ENCODE peak calls at places on chromosome 11, in six cellular contexts. U is CD8-positive, alpha-beta T cell; Z is CD8-positive, alpha-beta memory T cell; S is endothelial cell of umbilical vein; K is neural progenitor cell; M is uterus. J is an unnamed sample.

GRCh38 chr11:68569357-68569756 is 108.8 kb downstream of the PPP6R3 start:
- DNase-seq in Z (no peak), S (no peak), K (no peak), U (no peak), M (no peak), J (no peak)

GRCh38 chr11:10407055-10407454 is 48.0 kb upstream of the AMPD3 start:
- DNase-seq in K (no peak), Z (no peak), M (no peak), U (no peak), S (peak; percentile 49), J (no peak)

GRCh38 chr11:1568451-1568911 is 3.6 kb downstream of the DUSP8 start:
- DNase-seq in M (no peak), K (peak; percentile 88), S (no peak), U (peak; percentile 66), Z (peak; percentile 34), J (peak; percentile 34)

GRCh38 chr11:38971141-38971540 is 2373.1 kb upstream of the RAG2 start:
- DNase-seq in Z (no peak), U (no peak), K (no peak), S (no peak), M (no peak), J (no peak)

GRCh38 chr11:8049084-8049483 is 31.9 kb upstream of the TUB start:
- DNase-seq in U (no peak), M (no peak), Z (no peak), S (no peak), K (no peak), J (no peak)

GRCh38 chr11:45926001-45926401 is 3.5 kb downstream of the LARGE2 start:
- DNase-seq in Z (no peak), S (no peak), U (no peak), M (peak; percentile 13), K (no peak), J (no peak)

GRCh38 chr11:129282634-129283033 is 90.5 kb upstream of the ARHGAP32 start:
- DNase-seq in U (no peak), K (no peak), Z (no peak), S (no peak), M (no peak), J (no peak)

GRCh38 chr11:7536102-7536501 is 22.3 kb downstream of the PPFIBP2 start:
- DNase-seq in Z (no peak), S (no peak), M (no peak), U (no peak), K (peak; percentile 50), J (no peak)

GRCh38 chr11:123381149-123381548 is 48.9 kb upstream of the GRAMD1B start:
- DNase-seq in Z (no peak), S (no peak), K (no peak), U (no peak), M (no peak), J (no peak)

GRCh38 chr11:61160487-61161189 is 588 bp downstream of the VPS37C start:
- DNase-seq in M (no peak), K (no peak), Z (peak; percentile 17), S (peak; percentile 72), U (no peak), J (no peak)

GRCh38 chr11:25423436-25424184 is 908.3 kb upstream of the ANO3 start:
- DNase-seq in K (no peak), M (peak; percentile 13), U (no peak), Z (no peak), S (no peak), J (no peak)

GRCh38 chr11:16999116-16999515 is 15.1 kb downstream of the PLEKHA7 start:
- DNase-seq in K (no peak), Z (no peak), S (no peak), M (no peak), U (no peak), J (no peak)

GRCh38 chr11:218815-219593 is 11.5 kb downstream of the RIC8A start:
- DNase-seq in M (no peak), S (no peak), K (no peak), Z (no peak), U (no peak), J (no peak)
- H3K36me3 ChIP-seq in M (no peaks in the 10 kb centered on the region), S (peaks cover 11% of the 10 kb centered on the region), K (no peaks in the 10 kb centered on the region), Z (peaks cover 10% of the 10 kb centered on the region), U (peaks cover 20% of the 10 kb centered on the region), J (peaks cover 17% of the 10 kb centered on the region)

GRCh38 chr11:47502767-47503166 is 50.2 kb downstream of the CELF1 start:
- DNase-seq in S (no peak), M (no peak), U (no peak), K (no peak), Z (no peak), J (no peak)
- H3K4me1 ChIP-seq in S (peaks cover 3% of the 10 kb centered on the region), M (no peaks in the 10 kb centered on the region), U (peaks cover 11% of the 10 kb centered on the region), K (peaks cover 30% of the 10 kb centered on the region), Z (peaks cover 27% of the 10 kb centered on the region), J (peaks cover 7% of the 10 kb centered on the region)

GRCh38 chr11:121465709-121466062 is 12.9 kb upstream of the SORL1-AS1 start:
- DNase-seq in S (no peak), U (no peak), Z (no peak), K (no peak), M (no peak), J (no peak)

GRCh38 chr11:121469910-121470309 is 17.1 kb upstream of the SORL1-AS1 start:
- DNase-seq in Z (no peak), U (no peak), K (no peak), M (no peak), S (no peak), J (no peak)

GRCh38 chr11:121471167-121471566 is 18.4 kb upstream of the SORL1-AS1 start:
- DNase-seq in U (no peak), M (no peak), Z (no peak), K (no peak), S (no peak), J (no peak)

GRCh38 chr11:121466063-121466794 is 13.5 kb upstream of the SORL1-AS1 start:
- DNase-seq in Z (peak; percentile 26), K (peak; percentile 56), S (no peak), U (peak; percentile 40), M (peak; percentile 95), J (no peak)

DNA sequence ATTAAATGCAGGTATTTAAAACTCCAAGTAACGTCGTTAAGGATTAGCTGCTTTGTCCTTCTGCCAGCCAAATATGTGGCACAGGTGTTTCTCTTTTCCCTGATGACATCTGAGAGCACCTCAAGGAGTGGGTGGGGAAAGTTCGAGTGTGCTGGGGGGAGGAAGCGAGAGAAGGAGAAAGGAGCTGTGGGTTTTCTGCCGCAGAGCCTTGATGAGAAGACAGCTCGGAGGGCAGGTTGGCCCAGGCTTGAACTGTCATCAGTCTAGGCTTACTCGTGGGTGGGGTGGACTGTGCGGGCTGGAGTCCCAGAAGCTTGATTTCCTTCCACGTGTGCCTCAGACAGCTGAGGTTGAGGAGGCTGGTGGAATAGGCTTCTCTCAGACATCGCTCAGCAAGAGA is 15.2 kb upstream of the SORL1-AS1 start:
- DNase-seq in Z (peak; percentile 82), M (peak; percentile 25), S (no peak), K (no peak), U (peak; percentile 78), J (peak; percentile 73)
- H3K27ac ChIP-seq in Z (no peak overlapping the region), M (peak overlapping the region; percentile 78), S (no peak overlapping the region), K (no peak overlapping the region), U (peak overlapping the region; percentile 28), J (peak overlapping the region; percentile 82)

DNA sequence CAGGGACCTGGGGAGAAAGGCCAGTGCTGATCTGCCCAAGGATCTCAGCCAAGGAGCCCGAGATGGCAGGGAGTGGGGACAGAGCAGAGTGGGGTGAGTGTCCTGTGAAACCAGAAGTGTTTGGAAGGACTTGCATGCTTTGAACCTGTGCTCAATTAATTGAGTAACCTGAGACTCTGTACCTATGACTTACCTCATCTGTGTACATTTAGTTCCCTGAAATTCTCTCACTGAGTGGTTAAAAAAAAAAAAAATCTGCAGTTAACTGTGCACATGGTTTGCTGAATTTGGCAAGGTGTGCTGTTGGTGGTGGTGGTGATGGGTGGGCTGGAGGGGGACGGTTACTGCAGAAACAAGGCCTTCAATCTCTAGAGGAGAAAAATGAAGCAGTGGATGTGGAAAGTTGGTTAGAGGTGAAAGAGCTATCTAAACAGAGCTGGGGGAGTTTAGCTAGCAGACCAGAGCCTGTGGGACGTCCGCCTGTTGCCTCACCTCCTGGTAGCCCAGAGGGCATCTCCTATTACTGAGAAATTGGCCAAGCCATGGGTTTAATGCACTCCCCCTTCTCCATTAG is 8.3 kb upstream of the SORL1-AS1 start:
- DNase-seq in U (no peak), S (no peak), Z (no peak), M (no peak), K (no peak), J (no peak)
- H3K36me3 ChIP-seq in U (no peaks in the 10 kb centered on the region), S (no peaks in the 10 kb centered on the region), Z (no peaks in the 10 kb centered on the region), M (no peaks in the 10 kb centered on the region), K (no peaks in the 10 kb centered on the region), J (no peaks in the 10 kb centered on the region)

J was measured in effector memory CD4-positive, alpha-beta T cell.